ENCODE peak calls at places on chromosomes 4 and X, in five cellular contexts. One of them, this sample, is unnamed.

GRCh38 chr4:114384629-114385028 is 214.0 kb upstream of the UGT8 start:
- DNase-seq in bronchial epithelial cell: peak
- DNase-seq in neural crest cell: no peak
- DNase-seq in tibial artery: no peak
- DNase-seq in lower leg skin: no peak
- DNase-seq in this sample: no peak

GRCh38 chr4:127179451-127180087 is 453.2 kb upstream of the INTU start:
- DNase-seq in bronchial epithelial cell: no peak
- DNase-seq in neural crest cell: no peak
- DNase-seq in tibial artery: no peak
- DNase-seq in lower leg skin: no peak
- DNase-seq in this sample: no peak

GRCh38 chr4:158067646-158068045 is 105.2 kb downstream of the GASK1B start:
- DNase-seq in bronchial epithelial cell: no peak
- DNase-seq in neural crest cell: no peak
- DNase-seq in tibial artery: no peak
- DNase-seq in lower leg skin: no peak
- DNase-seq in this sample: no peak

GRCh38 chr4:98891533-98892337 is 37.2 kb downstream of the EIF4E start:
- DNase-seq in bronchial epithelial cell: no peak
- DNase-seq in neural crest cell: no peak
- DNase-seq in tibial artery: no peak
- DNase-seq in lower leg skin: no peak
- DNase-seq in this sample: no peak

GRCh38 chrX:30278365-30278764 is 30.8 kb downstream of the NR0B1 start:
- DNase-seq in bronchial epithelial cell: peak
- DNase-seq in neural crest cell: no peak
- DNase-seq in tibial artery: no peak
- DNase-seq in lower leg skin: no peak
- DNase-seq in this sample: no peak

GRCh38 chr4:7529368-7529923 is 94.7 kb upstream of the PSAPL1 start:
- DNase-seq in bronchial epithelial cell: no peak
- DNase-seq in neural crest cell: no peak
- DNase-seq in tibial artery: no peak
- DNase-seq in lower leg skin: no peak
- DNase-seq in this sample: no peak

GRCh38 chrX:30533261-30533660 is 44.3 kb downstream of the TASL start:
- DNase-seq in bronchial epithelial cell: peak
- DNase-seq in neural crest cell: no peak
- DNase-seq in tibial artery: no peak
- DNase-seq in lower leg skin: no peak
- DNase-seq in this sample: no peak

GRCh38 chr4:102786279-102786678 is 25.5 kb upstream of the MANBA start:
- DNase-seq in bronchial epithelial cell: no peak
- DNase-seq in neural crest cell: no peak
- DNase-seq in tibial artery: no peak
- DNase-seq in lower leg skin: no peak
- DNase-seq in this sample: no peak

GRCh38 chrX:70026112-70026850 is 23.5 kb downstream of the AWAT2 start:
- DNase-seq in bronchial epithelial cell: peak
- DNase-seq in neural crest cell: no peak
- DNase-seq in tibial artery: no peak
- DNase-seq in lower leg skin: no peak
- DNase-seq in this sample: no peak

GRCh38 chr4:41318839-41319530 is 62.3 kb downstream of the UCHL1 start:
- DNase-seq in bronchial epithelial cell: peak
- DNase-seq in neural crest cell: no peak
- DNase-seq in tibial artery: no peak
- DNase-seq in lower leg skin: no peak
- DNase-seq in this sample: no peak

GRCh38 chr4:19945501-19945900 is 306.2 kb upstream of the SLIT2 start:
- DNase-seq in bronchial epithelial cell: no peak
- DNase-seq in neural crest cell: no peak
- DNase-seq in tibial artery: no peak
- DNase-seq in lower leg skin: no peak
- DNase-seq in this sample: no peak

GRCh38 chrX:21873063-21873785 is 17.4 kb downstream of the YY2 start:
- DNase-seq in bronchial epithelial cell: peak
- DNase-seq in neural crest cell: no peak
- DNase-seq in tibial artery: no peak
- DNase-seq in lower leg skin: no peak
- DNase-seq in this sample: no peak

GRCh38 chr4:3710451-3711182 is 55.6 kb upstream of the ADRA2C start:
- DNase-seq in bronchial epithelial cell: no peak
- DNase-seq in neural crest cell: peak
- DNase-seq in tibial artery: peak
- DNase-seq in lower leg skin: no peak
- DNase-seq in this sample: no peak

GRCh38 chr4:63717384-63717783 is 691.9 kb downstream of the TECRL start:
- DNase-seq in bronchial epithelial cell: peak
- DNase-seq in neural crest cell: no peak
- DNase-seq in tibial artery: no peak
- DNase-seq in lower leg skin: no peak
- DNase-seq in this sample: no peak

GRCh38 chr4:2842667-2843022 is 999 bp upstream of the ADD1 start:
- DNase-seq in bronchial epithelial cell: no peak
- DNase-seq in neural crest cell: no peak
- DNase-seq in tibial artery: no peak
- DNase-seq in lower leg skin: no peak
- DNase-seq in this sample: no peak

GRCh38 chrX:153381684-153382532 is 19.2 kb downstream of the PNMA6E start:
- DNase-seq in bronchial epithelial cell: no peak
- DNase-seq in neural crest cell: no peak
- DNase-seq in tibial artery: no peak
- DNase-seq in lower leg skin: no peak
- DNase-seq in this sample: no peak

GRCh38 chr4:165931741-165932140 is 58.7 kb downstream of the TLL1 start:
- DNase-seq in bronchial epithelial cell: no peak
- DNase-seq in neural crest cell: no peak
- DNase-seq in tibial artery: no peak
- DNase-seq in lower leg skin: no peak
- DNase-seq in this sample: no peak

GRCh38 chrX:42946544-42947223 is 168.7 kb upstream of the PPP1R2C start:
- DNase-seq in bronchial epithelial cell: no peak
- DNase-seq in neural crest cell: no peak
- DNase-seq in tibial artery: no peak
- DNase-seq in lower leg skin: no peak
- DNase-seq in this sample: no peak

GRCh38 chr4:74320559-74321118 is 12.4 kb downstream of the EPGN start:
- DNase-seq in bronchial epithelial cell: peak
- DNase-seq in neural crest cell: no peak
- DNase-seq in tibial artery: no peak
- DNase-seq in lower leg skin: no peak
- DNase-seq in this sample: no peak

GRCh38 chrX:40651620-40652223 is 4.4 kb upstream of the CXorf38 start:
- DNase-seq in bronchial epithelial cell: peak
- DNase-seq in neural crest cell: peak
- DNase-seq in tibial artery: no peak
- DNase-seq in lower leg skin: peak
- DNase-seq in this sample: peak

GRCh38 chr4:73661646-73662119 is 41.4 kb upstream of the RASSF6 start:
- DNase-seq in bronchial epithelial cell: peak
- DNase-seq in neural crest cell: no peak
- DNase-seq in tibial artery: no peak
- DNase-seq in lower leg skin: no peak
- DNase-seq in this sample: no peak

GRCh38 chr4:107094332-107094731 is 58.2 kb upstream of the DKK2 start:
- DNase-seq in bronchial epithelial cell: peak
- DNase-seq in neural crest cell: no peak
- DNase-seq in tibial artery: no peak
- DNase-seq in lower leg skin: no peak
- DNase-seq in this sample: no peak

GRCh38 chr4:13322681-13323101 is 161.4 kb downstream of the RAB28 start:
- DNase-seq in bronchial epithelial cell: peak
- DNase-seq in neural crest cell: no peak
- DNase-seq in tibial artery: no peak
- DNase-seq in lower leg skin: no peak
- DNase-seq in this sample: no peak

GRCh38 chr4:177047851-177048174 is 255.1 kb upstream of the VEGFC start:
- DNase-seq in bronchial epithelial cell: peak
- DNase-seq in neural crest cell: no peak
- DNase-seq in tibial artery: no peak
- DNase-seq in lower leg skin: no peak
- DNase-seq in this sample: no peak

GRCh38 chr4:40311811-40312346 is 23.3 kb upstream of the CHRNA9 start:
- DNase-seq in bronchial epithelial cell: peak
- DNase-seq in neural crest cell: no peak
- DNase-seq in tibial artery: no peak
- DNase-seq in lower leg skin: peak
- DNase-seq in this sample: no peak

GRCh38 chr4:51906167-51906647 is 63.3 kb downstream of the DCUN1D4 start:
- DNase-seq in bronchial epithelial cell: no peak
- DNase-seq in neural crest cell: no peak
- DNase-seq in tibial artery: no peak
- DNase-seq in lower leg skin: no peak
- DNase-seq in this sample: no peak

GRCh38 chrX:30147996-30148643 is 67.2 kb upstream of the MAGEB2 start:
- DNase-seq in bronchial epithelial cell: no peak
- DNase-seq in neural crest cell: no peak
- DNase-seq in tibial artery: no peak
- DNase-seq in lower leg skin: no peak
- DNase-seq in this sample: no peak

GRCh38 chr4:184651899-184652298 is 2.4 kb downstream of the PRIMPOL start:
- DNase-seq in bronchial epithelial cell: no peak
- DNase-seq in neural crest cell: no peak
- DNase-seq in tibial artery: no peak
- DNase-seq in lower leg skin: no peak
- DNase-seq in this sample: no peak

GRCh38 chrX:55908685-55909212 is 191.2 kb downstream of the RRAGB start:
- DNase-seq in bronchial epithelial cell: peak
- DNase-seq in neural crest cell: peak
- DNase-seq in tibial artery: no peak
- DNase-seq in lower leg skin: peak
- DNase-seq in this sample: no peak

DNA sequence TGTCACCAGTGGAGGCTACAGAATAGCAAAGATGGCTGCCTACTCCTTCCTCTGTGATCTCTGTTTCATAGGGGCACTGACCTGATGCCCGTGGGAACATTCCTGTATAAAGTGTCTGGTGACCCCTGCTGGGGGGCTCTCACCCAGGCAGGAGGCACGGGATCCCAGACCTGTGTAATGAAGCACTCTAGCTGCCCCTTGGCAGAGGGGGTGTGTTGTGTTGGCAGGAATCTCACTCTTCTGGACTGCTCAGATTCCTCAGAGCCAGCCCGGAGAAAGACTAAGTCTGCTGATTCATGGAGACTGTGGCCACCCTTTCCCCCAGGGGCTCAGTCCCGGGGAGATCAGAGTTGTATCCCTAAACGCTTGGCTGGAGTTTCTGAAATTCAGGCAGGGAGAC is 648.3 kb downstream of the SPRY1 start:
- DNase-seq in bronchial epithelial cell: no peak
- DNase-seq in neural crest cell: no peak
- DNase-seq in tibial artery: no peak
- DNase-seq in lower leg skin: no peak
- DNase-seq in this sample: no peak
- TF ChIP-seq CTCF in bronchial epithelial cell: no peak
- TF ChIP-seq CTCF in neural crest cell: peak
- TF ChIP-seq CTCF in tibial artery: no peak
- TF ChIP-seq CTCF in lower leg skin: no peak
- TF ChIP-seq CTCF in this sample: no peak

DNA sequence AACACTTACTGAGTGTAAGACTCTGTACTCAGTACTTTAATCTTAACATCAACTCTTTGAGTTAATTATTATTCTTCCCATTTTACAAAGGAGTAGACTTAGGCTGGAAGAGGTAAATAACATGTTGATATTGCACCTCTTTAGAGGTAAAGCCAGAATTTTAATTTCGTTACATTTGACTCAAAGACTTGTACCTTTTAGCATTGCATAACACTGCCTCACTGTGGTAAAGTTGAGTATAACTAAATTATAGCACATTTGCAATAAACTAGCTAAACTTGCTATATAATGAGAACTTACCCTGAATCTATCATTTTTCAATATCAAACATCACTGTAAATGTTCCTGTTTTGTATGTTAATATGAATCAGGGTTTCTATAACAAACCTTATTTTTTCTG is 218.5 kb downstream of the PRR32 start:
- DNase-seq in bronchial epithelial cell: peak
- DNase-seq in neural crest cell: no peak
- DNase-seq in tibial artery: no peak
- DNase-seq in lower leg skin: no peak
- DNase-seq in this sample: no peak
- TF ChIP-seq CTCF in bronchial epithelial cell: no peak
- TF ChIP-seq CTCF in neural crest cell: peak
- TF ChIP-seq CTCF in tibial artery: no peak
- TF ChIP-seq CTCF in lower leg skin: no peak
- TF ChIP-seq CTCF in this sample: no peak

DNA sequence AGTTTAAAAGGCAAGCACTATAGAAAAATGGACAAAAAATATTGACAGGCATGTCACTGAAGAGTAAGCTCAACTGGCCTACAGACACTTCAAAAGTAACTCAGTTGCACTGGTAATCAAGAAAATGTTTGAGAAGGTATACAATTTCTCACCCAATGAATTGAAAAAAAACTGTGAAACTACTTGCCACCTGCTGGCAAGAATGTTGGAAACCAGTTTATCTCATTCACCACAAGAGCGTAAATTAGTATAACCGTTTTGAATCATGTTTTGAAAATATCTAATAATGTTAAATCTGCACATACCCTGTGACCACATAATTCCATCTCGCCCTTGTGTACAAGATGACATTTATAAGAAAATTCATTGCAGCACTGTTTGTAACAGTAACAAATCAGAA is 31.7 kb downstream of the TXK start:
- DNase-seq in bronchial epithelial cell: no peak
- DNase-seq in neural crest cell: no peak
- DNase-seq in tibial artery: no peak
- DNase-seq in lower leg skin: no peak
- DNase-seq in this sample: no peak
- TF ChIP-seq CTCF in bronchial epithelial cell: peak
- TF ChIP-seq CTCF in neural crest cell: peak
- TF ChIP-seq CTCF in tibial artery: no peak
- TF ChIP-seq CTCF in lower leg skin: no peak
- TF ChIP-seq CTCF in this sample: no peak

GRCh38 chr4:48879561-48880442 is 26.8 kb downstream of the OCIAD2 start:
- DNase-seq in bronchial epithelial cell: no peak
- DNase-seq in neural crest cell: no peak
- DNase-seq in tibial artery: no peak
- DNase-seq in lower leg skin: no peak
- DNase-seq in this sample: no peak

DNA sequence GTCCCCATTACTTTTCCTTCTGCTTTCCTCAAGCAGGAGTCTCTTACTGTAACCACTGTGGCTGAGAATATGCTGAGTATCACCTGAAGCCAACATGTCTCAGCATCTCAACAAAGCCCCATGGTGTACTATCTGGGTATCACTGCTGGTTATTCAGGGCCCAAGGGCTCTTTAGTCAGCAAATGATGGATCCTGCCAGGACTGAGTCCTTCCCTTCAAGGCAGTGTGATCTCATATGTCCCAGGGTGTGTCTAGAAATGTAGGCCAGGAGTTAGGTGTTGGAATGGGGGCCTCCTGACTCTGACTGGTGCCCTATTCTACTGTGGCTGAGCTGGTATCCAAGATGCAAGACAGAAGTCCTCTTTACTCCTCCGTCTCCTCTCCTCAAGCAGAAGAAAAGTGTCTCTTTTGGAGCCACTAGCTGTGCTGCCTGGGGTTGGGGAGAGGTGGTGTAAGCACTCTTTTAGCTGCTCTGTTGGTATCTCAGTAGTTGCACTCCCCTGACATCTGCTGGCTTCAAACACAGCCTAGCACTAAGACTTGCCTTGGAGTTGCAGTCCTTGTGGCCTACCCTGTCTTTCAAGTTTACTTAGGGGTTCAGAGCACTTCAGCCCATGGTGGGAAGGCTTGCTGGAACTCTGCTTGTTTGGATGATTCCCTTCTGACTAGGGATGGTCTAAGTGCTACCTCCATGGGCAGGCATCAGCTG is 28.6 kb downstream of the OCIAD2 start:
- DNase-seq in bronchial epithelial cell: peak
- DNase-seq in neural crest cell: no peak
- DNase-seq in tibial artery: no peak
- DNase-seq in lower leg skin: no peak
- DNase-seq in this sample: no peak
- TF ChIP-seq CTCF in bronchial epithelial cell: no peak
- TF ChIP-seq CTCF in neural crest cell: no peak
- TF ChIP-seq CTCF in tibial artery: no peak
- TF ChIP-seq CTCF in lower leg skin: no peak
- TF ChIP-seq CTCF in this sample: no peak